ENCODE peak calls at places on chromosomes 1 and 21, in eight cellular contexts. F, Y, B, I, G, T, D and P are unnamed samples.

GRCh38 chr1:19863804-19864203 is 18.4 kb upstream of the OTUD3 start:
- DNase-seq in F (no peak), Y (no peak), B (no peak), I (no peak), G (no peak), T (no peak), D (no peak), P (no peak)

GRCh38 chr1:195908121-195908520 is 700.1 kb downstream of the KCNT2 start:
- DNase-seq in F (no peak), Y (no peak), B (no peak), I (no peak), G (no peak), T (no peak), D (peak), P (no peak)

GRCh38 chr1:236480758-236481436 is 42.9 kb upstream of the LGALS8 start:
- DNase-seq in F (peak), Y (no peak), B (no peak), I (no peak), G (peak), T (peak), D (no peak), P (no peak)

GRCh38 chr1:198879711-198880306 is 241.0 kb downstream of the PTPRC start:
- DNase-seq in F (no peak), Y (no peak), B (no peak), I (no peak), G (no peak), T (no peak), D (no peak), P (no peak)

GRCh38 chr1:32772281-32773017 is 44.7 kb downstream of the YARS1 start:
- DNase-seq in F (no peak), Y (no peak), B (no peak), I (no peak), G (no peak), T (no peak), D (no peak), P (no peak)

GRCh38 chr1:172906778-172907592 is 143.8 kb downstream of the TNFSF18 start:
- DNase-seq in F (no peak), Y (no peak), B (peak), I (no peak), G (no peak), T (no peak), D (no peak), P (no peak)

GRCh38 chr21:42377211-42377950 is 11.0 kb upstream of the TFF1 start:
- DNase-seq in F (no peak), Y (no peak), B (no peak), I (no peak), G (no peak), T (no peak), D (no peak), P (no peak)

GRCh38 chr21:38505654-38506523 is 7.6 kb upstream of the ERG start:
- DNase-seq in F (peak), Y (no peak), B (no peak), I (no peak), G (peak), T (peak), D (peak), P (peak)

GRCh38 chr1:211830330-211831142 is at the start of gene LPGAT1:
- DNase-seq in F (peak), Y (no peak), B (peak), I (peak), G (peak), T (peak), D (no peak), P (peak)

GRCh38 chr1:1617925-1618324 is 2.6 kb downstream of the MIB2 start:
- DNase-seq in F (no peak), Y (no peak), B (no peak), I (no peak), G (no peak), T (no peak), D (no peak), P (no peak)

GRCh38 chr1:198529414-198529813 is 11.1 kb downstream of the ATP6V1G3 start:
- DNase-seq in F (no peak), Y (no peak), B (no peak), I (no peak), G (no peak), T (no peak), D (peak), P (no peak)

GRCh38 chr21:34198232-34199120 is 125.1 kb downstream of the MRPS6 start:
- DNase-seq in F (no peak), Y (no peak), B (no peak), I (no peak), G (peak), T (no peak), D (no peak), P (no peak)

GRCh38 chr1:107459204-107459904 is 318.5 kb downstream of the NTNG1 start:
- DNase-seq in F (no peak), Y (no peak), B (no peak), I (no peak), G (no peak), T (no peak), D (no peak), P (no peak)

GRCh38 chr1:109926662-109927300 is 16.1 kb downstream of the CSF1 start:
- DNase-seq in F (no peak), Y (no peak), B (no peak), I (peak), G (no peak), T (peak), D (no peak), P (no peak)

GRCh38 chr21:14056771-14057191 is 154.0 kb downstream of the LIPI start:
- DNase-seq in F (no peak), Y (no peak), B (no peak), I (no peak), G (no peak), T (no peak), D (no peak), P (no peak)

GRCh38 chr1:20724364-20725188 is 6.8 kb upstream of the KIF17 start:
- DNase-seq in F (no peak), Y (no peak), B (no peak), I (no peak), G (peak), T (no peak), D (no peak), P (no peak)

GRCh38 chr1:87644500-87645245 is 316.0 kb downstream of the LMO4 start:
- DNase-seq in F (no peak), Y (no peak), B (no peak), I (no peak), G (no peak), T (no peak), D (no peak), P (no peak)

GRCh38 chr1:206581571-206581981 is 30.7 kb downstream of the EIF2D start:
- DNase-seq in F (no peak), Y (no peak), B (peak), I (no peak), G (peak), T (no peak), D (no peak), P (no peak)

GRCh38 chr1:200838676-200839445 is 33.9 kb upstream of the GPR25 start:
- DNase-seq in F (no peak), Y (no peak), B (no peak), I (no peak), G (no peak), T (no peak), D (no peak), P (no peak)

GRCh38 chr1:174171078-174171477 is 11.8 kb downstream of the RABGAP1L start:
- DNase-seq in F (no peak), Y (no peak), B (no peak), I (no peak), G (no peak), T (no peak), D (no peak), P (no peak)

GRCh38 chr1:145999321-146000024 is 3.1 kb upstream of the TXNIP start:
- DNase-seq in F (peak), Y (no peak), B (no peak), I (peak), G (peak), T (no peak), D (no peak), P (peak)

GRCh38 chr21:45972716-45973474 is 8.7 kb upstream of the COL6A1 start:
- DNase-seq in F (peak), Y (no peak), B (no peak), I (peak), G (peak), T (no peak), D (peak), P (peak)

GRCh38 chr1:225828706-225829344 is 18.9 kb downstream of the EPHX1 start:
- DNase-seq in F (no peak), Y (no peak), B (no peak), I (no peak), G (no peak), T (no peak), D (no peak), P (no peak)
- H3K27ac ChIP-seq in F (no peak), Y (no peak), B (no peak), I (no peak), G (no peak), T (no peak), D (no peak), P (no peak)

GRCh38 chr1:12161324-12161661 is 5.5 kb upstream of the TNFRSF1B start:
- DNase-seq in F (no peak), Y (no peak), B (no peak), I (no peak), G (no peak), T (no peak), D (no peak), P (no peak)
- H3K27ac ChIP-seq in F (no peak), Y (peak), B (peak), I (peak), G (peak), T (peak), D (peak), P (peak)

GRCh38 chr1:207868769-207869721 is 41.9 kb downstream of the CD34 start:
- DNase-seq in F (peak), Y (no peak), B (peak), I (peak), G (peak), T (peak), D (no peak), P (peak)
- H3K27ac ChIP-seq in F (peak), Y (peak), B (peak), I (peak), G (peak), T (peak), D (no peak), P (peak)

GRCh38 chr1:65175171-65176070 is 27.4 kb downstream of the AK4 start:
- DNase-seq in F (no peak), Y (no peak), B (no peak), I (peak), G (no peak), T (no peak), D (no peak), P (no peak)
- H3K27ac ChIP-seq in F (no peak), Y (no peak), B (no peak), I (peak), G (no peak), T (no peak), D (no peak), P (no peak)

DNA sequence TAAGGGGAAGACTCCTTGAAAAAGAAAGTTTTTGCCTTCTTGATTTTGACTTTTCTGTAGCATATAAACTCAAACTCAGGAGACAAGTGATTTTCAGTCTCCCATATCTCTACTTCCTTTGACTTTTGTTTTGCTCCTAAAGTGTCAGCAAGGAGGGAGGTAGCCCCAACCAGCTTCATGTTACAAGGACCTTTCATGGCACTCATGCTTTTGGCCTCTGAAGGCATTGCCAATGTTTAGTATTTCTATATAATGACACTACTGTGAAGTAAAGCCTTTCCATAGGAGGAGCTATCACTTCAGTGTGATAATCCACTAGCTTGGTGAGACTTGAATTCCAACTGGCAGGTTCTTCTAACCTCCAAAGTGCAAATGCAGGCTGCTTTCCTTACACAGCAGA is 14.4 kb downstream of the COLGALT2 start:
- DNase-seq in F (no peak), Y (no peak), B (no peak), I (no peak), G (no peak), T (no peak), D (no peak), P (no peak)
- H3K27ac ChIP-seq in F (no peak), Y (no peak), B (no peak), I (peak), G (peak), T (no peak), D (no peak), P (peak)

GRCh38 chr1:85314726-85315125 is 38.3 kb upstream of the BCL10 start:
- DNase-seq in F (no peak), Y (no peak), B (no peak), I (no peak), G (no peak), T (no peak), D (no peak), P (no peak)
- H3K27ac ChIP-seq in F (no peak), Y (peak), B (no peak), I (peak), G (peak), T (no peak), D (peak), P (peak)

GRCh38 chr1:5982868-5983267 is 9.4 kb downstream of the NPHP4 start:
- DNase-seq in F (no peak), Y (no peak), B (no peak), I (no peak), G (no peak), T (no peak), D (no peak), P (no peak)

GRCh38 chr1:5981009-5981380 is 11.2 kb downstream of the NPHP4 start:
- DNase-seq in F (no peak), Y (no peak), B (no peak), I (no peak), G (peak), T (no peak), D (no peak), P (no peak)

GRCh38 chr1:5983361-5984103 is 8.7 kb downstream of the NPHP4 start:
- DNase-seq in F (no peak), Y (no peak), B (no peak), I (no peak), G (no peak), T (no peak), D (peak), P (no peak)

GRCh38 chr1:5980314-5981008 is 11.8 kb downstream of the NPHP4 start:
- DNase-seq in F (no peak), Y (no peak), B (no peak), I (peak), G (peak), T (no peak), D (no peak), P (no peak)

GRCh38 chr1:5982276-5982675 is 9.9 kb downstream of the NPHP4 start:
- DNase-seq in F (no peak), Y (no peak), B (no peak), I (no peak), G (no peak), T (no peak), D (no peak), P (no peak)
- H3K27ac ChIP-seq in F (no peak), Y (no peak), B (no peak), I (no peak), G (no peak), T (no peak), D (no peak), P (no peak)

GRCh38 chr1:89088597-89088996 is 23.6 kb upstream of the GBP1 start:
- DNase-seq in F (no peak), Y (no peak), B (no peak), I (no peak), G (no peak), T (no peak), D (no peak), P (no peak)
- H3K27ac ChIP-seq in F (no peak), Y (no peak), B (no peak), I (no peak), G (no peak), T (no peak), D (no peak), P (no peak)